ENCODE peak calls at places on chromosomes 13 and 19, in four cellular contexts. One of them, this sample, is unnamed.

GRCh38 chr19:31478241-31478640 is 129.0 kb upstream of the TSHZ3 start:
- DNase-seq in adrenal gland: no peak
- DNase-seq in H7: no peak
- DNase-seq in T-cell: no peak
- DNase-seq in this sample: no peak

GRCh38 chr19:36417752-36418286 is 625 bp downstream of the ZFP82 start:
- DNase-seq in adrenal gland: peak; percentile 11
- DNase-seq in H7: no peak
- DNase-seq in T-cell: no peak
- DNase-seq in this sample: no peak

GRCh38 chr13:32852568-32852967 is 163.7 kb upstream of the KL start:
- DNase-seq in adrenal gland: no peak
- DNase-seq in H7: no peak
- DNase-seq in T-cell: no peak
- DNase-seq in this sample: no peak

GRCh38 chr13:103799028-103799427 is 732.8 kb upstream of the SLC10A2 start:
- DNase-seq in adrenal gland: no peak
- DNase-seq in H7: no peak
- DNase-seq in T-cell: no peak
- DNase-seq in this sample: no peak

GRCh38 chr19:29596080-29596479 is 10.0 kb upstream of the POP4 start:
- DNase-seq in adrenal gland: no peak
- DNase-seq in H7: no peak
- DNase-seq in T-cell: no peak
- DNase-seq in this sample: no peak

GRCh38 chr13:58134525-58134924 is 503.0 kb downstream of the PCDH17 start:
- DNase-seq in adrenal gland: no peak
- DNase-seq in H7: no peak
- DNase-seq in T-cell: no peak
- DNase-seq in this sample: no peak

GRCh38 chr13:30308548-30308947 is 1.2 kb upstream of the KATNAL1 start:
- DNase-seq in adrenal gland: no peak
- DNase-seq in H7: no peak
- DNase-seq in T-cell: no peak
- DNase-seq in this sample: no peak

GRCh38 chr13:57666554-57666953 is 35.0 kb downstream of the PCDH17 start:
- DNase-seq in adrenal gland: no peak
- DNase-seq in H7: no peak
- DNase-seq in T-cell: no peak
- DNase-seq in this sample: no peak

GRCh38 chr19:38039966-38040365 is 133.0 kb downstream of the SIPA1L3 start:
- DNase-seq in adrenal gland: no peak
- DNase-seq in H7: no peak
- DNase-seq in T-cell: no peak
- DNase-seq in this sample: no peak

GRCh38 chr13:44116562-44117315 is 237.0 kb downstream of the LACC1 start:
- DNase-seq in adrenal gland: no peak
- DNase-seq in H7: peak; percentile 31
- DNase-seq in T-cell: peak; percentile 1
- DNase-seq in this sample: no peak

GRCh38 chr19:50387176-50387867 is 3.2 kb downstream of the POLD1 start:
- DNase-seq in adrenal gland: peak; percentile 26
- DNase-seq in H7: peak; percentile 19
- DNase-seq in T-cell: no peak
- DNase-seq in this sample: no peak

GRCh38 chr19:45801603-45802175 is 9.0 kb upstream of the DMWD start:
- DNase-seq in adrenal gland: no peak
- DNase-seq in H7: no peak
- DNase-seq in T-cell: no peak
- DNase-seq in this sample: no peak

GRCh38 chr19:47446534-47447469 is 24.9 kb downstream of the SLC8A2 start:
- DNase-seq in adrenal gland: no peak
- DNase-seq in H7: peak; percentile 94
- DNase-seq in T-cell: no peak
- DNase-seq in this sample: no peak

GRCh38 chr19:54502518-54503048 is at the start of gene LAIR2:
- DNase-seq in adrenal gland: no peak
- DNase-seq in H7: no peak
- DNase-seq in T-cell: no peak
- DNase-seq in this sample: no peak

GRCh38 chr13:113187263-113187669 is 21.2 kb downstream of the PCID2 start:
- DNase-seq in adrenal gland: peak; percentile 96
- DNase-seq in H7: no peak
- DNase-seq in T-cell: no peak
- DNase-seq in this sample: no peak

GRCh38 chr13:33454844-33455256 is 169.3 kb upstream of the STARD13 start:
- DNase-seq in adrenal gland: no peak
- DNase-seq in H7: no peak
- DNase-seq in T-cell: no peak
- DNase-seq in this sample: no peak

GRCh38 chr13:57996717-57997116 is 365.2 kb downstream of the PCDH17 start:
- DNase-seq in adrenal gland: no peak
- DNase-seq in H7: no peak
- DNase-seq in T-cell: no peak
- DNase-seq in this sample: no peak

GRCh38 chr19:42422576-42423461 is 4.4 kb downstream of the LIPE start:
- DNase-seq in adrenal gland: no peak
- DNase-seq in H7: peak; percentile 67
- DNase-seq in T-cell: peak; percentile 49
- DNase-seq in this sample: peak; percentile 44

GRCh38 chr19:55256562-55257460 is 2.0 kb downstream of the PPP6R1 start:
- DNase-seq in adrenal gland: no peak
- DNase-seq in H7: no peak
- DNase-seq in T-cell: no peak
- DNase-seq in this sample: no peak

GRCh38 chr13:48864100-48864499 is 111.6 kb upstream of the FNDC3A start:
- DNase-seq in adrenal gland: no peak
- DNase-seq in H7: no peak
- DNase-seq in T-cell: no peak
- DNase-seq in this sample: no peak

GRCh38 chr19:11125994-11126685 is 29.4 kb downstream of the SPC24 start:
- DNase-seq in adrenal gland: peak; percentile 83
- DNase-seq in H7: peak; percentile 90
- DNase-seq in T-cell: peak; percentile 75
- DNase-seq in this sample: peak; percentile 68

GRCh38 chr19:6056801-6057650 is 53.3 kb downstream of the RFX2 start:
- DNase-seq in adrenal gland: peak; percentile 86
- DNase-seq in H7: peak; percentile 34
- DNase-seq in T-cell: no peak
- DNase-seq in this sample: no peak

GRCh38 chr13:99028890-99029289 is 51.0 kb upstream of the DOCK9 start:
- DNase-seq in adrenal gland: no peak
- DNase-seq in H7: peak; percentile 37
- DNase-seq in T-cell: peak; percentile 52
- DNase-seq in this sample: no peak

GRCh38 chr19:18227781-18228271 is 1.6 kb upstream of the PDE4C start:
- DNase-seq in adrenal gland: no peak
- DNase-seq in H7: no peak
- DNase-seq in T-cell: no peak
- DNase-seq in this sample: no peak

GRCh38 chr13:33213797-33214196 is 71.8 kb downstream of the STARD13 start:
- DNase-seq in adrenal gland: no peak
- DNase-seq in H7: no peak
- DNase-seq in T-cell: no peak
- DNase-seq in this sample: no peak

GRCh38 chr19:29966594-29967249 is 24.7 kb downstream of the URI1 start:
- DNase-seq in adrenal gland: no peak
- DNase-seq in H7: no peak
- DNase-seq in T-cell: no peak
- DNase-seq in this sample: no peak

GRCh38 chr19:1956868-1957492 is 16.0 kb downstream of the CSNK1G2 start:
- DNase-seq in adrenal gland: peak; percentile 87
- DNase-seq in H7: peak; percentile 92
- DNase-seq in T-cell: no peak
- DNase-seq in this sample: no peak

GRCh38 chr19:35741216-35741541 is 1.1 kb downstream of the IGFLR1 start:
- DNase-seq in adrenal gland: no peak
- DNase-seq in H7: no peak
- DNase-seq in T-cell: no peak
- DNase-seq in this sample: no peak

GRCh38 chr19:4597975-4598671 is 38.6 kb upstream of the SEMA6B start:
- DNase-seq in adrenal gland: peak; percentile 82
- DNase-seq in H7: peak; percentile 98
- DNase-seq in T-cell: peak; percentile 56
- DNase-seq in this sample: peak; percentile 46

GRCh38 chr19:17610384-17610783 is 54.9 kb downstream of the COLGALT1 start:
- DNase-seq in adrenal gland: no peak
- DNase-seq in H7: peak; percentile 72
- DNase-seq in T-cell: no peak
- DNase-seq in this sample: no peak

GRCh38 chr13:61286148-61286745 is 129.4 kb downstream of the PCDH20 start:
- DNase-seq in adrenal gland: no peak
- DNase-seq in H7: peak; percentile 9
- DNase-seq in T-cell: no peak
- DNase-seq in this sample: no peak

GRCh38 chr19:18408053-18408476 is 10.6 kb upstream of the LRRC25 start:
- DNase-seq in adrenal gland: no peak
- DNase-seq in H7: peak; percentile 83
- DNase-seq in T-cell: no peak
- DNase-seq in this sample: no peak

GRCh38 chr19:19649159-19649558 is 5.7 kb upstream of the GMIP start:
- DNase-seq in adrenal gland: no peak
- DNase-seq in H7: no peak
- DNase-seq in T-cell: no peak
- DNase-seq in this sample: no peak

GRCh38 chr19:29694669-29695627 is 20.1 kb downstream of the C19orf12 start:
- DNase-seq in adrenal gland: peak; percentile 86
- DNase-seq in H7: peak; percentile 93
- DNase-seq in T-cell: peak; percentile 83
- DNase-seq in this sample: peak; percentile 67

GRCh38 chr19:17611462-17612244 is 56.2 kb downstream of the COLGALT1 start:
- DNase-seq in adrenal gland: no peak
- DNase-seq in H7: no peak
- DNase-seq in T-cell: no peak
- DNase-seq in this sample: no peak

GRCh38 chr19:2113436-2114211 is 16.9 kb downstream of the IZUMO4 start:
- DNase-seq in adrenal gland: no peak
- DNase-seq in H7: no peak
- DNase-seq in T-cell: no peak
- DNase-seq in this sample: no peak

GRCh38 chr19:7994114-7994513 is 11.3 kb downstream of the ELAVL1 start:
- DNase-seq in adrenal gland: no peak
- DNase-seq in H7: peak; percentile 78
- DNase-seq in T-cell: no peak
- DNase-seq in this sample: no peak

GRCh38 chr19:2887391-2887914 is 13.3 kb upstream of the ZNF57 start:
- DNase-seq in adrenal gland: no peak
- DNase-seq in H7: peak; percentile 82
- DNase-seq in T-cell: no peak
- DNase-seq in this sample: no peak

GRCh38 chr13:71864981-71865857 is 1.8 kb downstream of the DACH1 start:
- DNase-seq in adrenal gland: peak; percentile 27
- DNase-seq in H7: peak; percentile 57
- DNase-seq in T-cell: no peak
- DNase-seq in this sample: no peak

GRCh38 chr13:85419611-85420010 is 379.6 kb downstream of the SLITRK6 start:
- DNase-seq in adrenal gland: no peak
- DNase-seq in H7: no peak
- DNase-seq in T-cell: no peak
- DNase-seq in this sample: no peak